ENCODE peak calls at places on chromosomes 7 and 10, in five cellular contexts. K is kidney tubule cell; C is right lobe of liver; H is activated CD8-positive, alpha-beta memory T cell treated with anti-CD3 and anti-CD28 coated beads, Interleukin-2, amount 50 U/mL, for 4 hours; M is HEK293T. X is an unnamed sample.

GRCh38 chr10:109218207-109218606 is 705.1 kb downstream of the XPNPEP1 start:
- DNase-seq in M (no peak), K (no peak), H (no peak), C (no peak), X (no peak)

GRCh38 chr10:5447071-5447470 is 34.7 kb downstream of the NET1 start:
- DNase-seq in M (no peak), C (no peak), K (peak), H (no peak), X (no peak)

GRCh38 chr10:35643151-35643975 is 1.3 kb upstream of the FZD8 start:
- DNase-seq in M (peak), H (peak), C (peak), K (peak), X (peak)

GRCh38 chr7:6453737-6454136 is 6.0 kb upstream of the DAGLB start:
- DNase-seq in H (no peak), C (no peak), K (peak), M (no peak), X (no peak)

GRCh38 chr10:104331208-104331838 is 6.9 kb downstream of the ITPRIP start:
- DNase-seq in H (no peak), C (no peak), M (peak), K (peak), X (peak)

GRCh38 chr10:3777876-3778707 is 6.9 kb downstream of the KLF6 start:
- DNase-seq in K (peak), H (no peak), M (no peak), C (no peak), X (no peak)

GRCh38 chr7:12638851-12639467 is 48.5 kb upstream of the ARL4A start:
- DNase-seq in C (no peak), M (peak), H (no peak), K (peak), X (no peak)

GRCh38 chr10:29659770-29660097 is 25.0 kb upstream of the SVIL start:
- DNase-seq in K (no peak), H (no peak), C (no peak), M (no peak), X (no peak)

GRCh38 chr10:131211965-131212619 is 99.4 kb downstream of the TCERG1L start:
- DNase-seq in H (no peak), C (no peak), M (no peak), K (no peak), X (no peak)

GRCh38 chr10:91745086-91745831 is 53.0 kb upstream of the TNKS2 start:
- DNase-seq in M (no peak), H (no peak), K (peak), C (peak), X (no peak)

GRCh38 chr10:113126506-113127192 is 176.6 kb downstream of the TCF7L2 start:
- DNase-seq in H (peak), M (peak), C (peak), K (peak), X (peak)

GRCh38 chr7:80231719-80232118 is 97.1 kb downstream of the GNAI1 start:
- DNase-seq in H (no peak), C (no peak), M (no peak), K (peak), X (no peak)

GRCh38 chr10:103367379-103367781 is 396 bp upstream of the TAF5 start:
- DNase-seq in M (peak), H (no peak), C (no peak), K (no peak), X (no peak)

GRCh38 chr7:36760856-36761762 is 36.8 kb upstream of the AOAH start:
- DNase-seq in H (no peak), M (no peak), C (peak), K (peak), X (no peak)

GRCh38 chr10:33746878-33747277 is 412.4 kb upstream of the NRP1 start:
- DNase-seq in K (no peak), M (no peak), H (no peak), C (no peak), X (no peak)

GRCh38 chr10:21473135-21473534 is 52.3 kb downstream of the SKIDA1 start:
- DNase-seq in C (no peak), M (no peak), K (no peak), H (no peak), X (no peak)

GRCh38 chr10:113991091-113991860 is 52.4 kb upstream of the ADRB1 start:
- DNase-seq in K (no peak), M (no peak), C (no peak), H (no peak), X (no peak)

GRCh38 chr7:6385110-6385792 is 62.5 kb downstream of the DAGLB start:
- DNase-seq in K (peak), H (no peak), M (no peak), C (no peak), X (no peak)

GRCh38 chr7:106239406-106239805 is 45.4 kb downstream of the NAMPT start:
- DNase-seq in M (no peak), H (no peak), K (no peak), C (no peak), X (no peak)

GRCh38 chr7:98758157-98758556 is 111.7 kb downstream of the TMEM130 start:
- DNase-seq in C (no peak), M (no peak), K (no peak), H (no peak), X (no peak)

GRCh38 chr10:52883996-52884871 is 111.7 kb upstream of the MBL2 start:
- DNase-seq in H (no peak), C (no peak), M (peak), K (peak), X (no peak)

GRCh38 chr7:4212376-4212775 is 469.7 kb upstream of the FOXK1 start:
- DNase-seq in H (no peak), K (no peak), M (no peak), C (peak), X (no peak)

GRCh38 chr7:148783801-148784527 is 85.3 kb downstream of the CUL1 start:
- DNase-seq in H (no peak), K (no peak), C (no peak), M (no peak), X (no peak)

GRCh38 chr10:86533328-86533727 is 11.7 kb upstream of the WAPL start:
- DNase-seq in H (no peak), K (no peak), C (no peak), M (no peak), X (no peak)

GRCh38 chr7:917255-918117 is 37.0 kb downstream of the ADAP1 start:
- DNase-seq in H (no peak), C (peak), K (no peak), M (no peak), X (peak)

GRCh38 chr10:32650246-32650655 is 204.3 kb downstream of the CCDC7 start:
- DNase-seq in K (peak), H (no peak), M (no peak), C (no peak), X (no peak)

GRCh38 chr10:30736685-30737232 is 107.2 kb upstream of the LYZL2 start:
- DNase-seq in K (peak), M (no peak), H (no peak), C (no peak), X (no peak)

X was measured in Peyer's patch.